ENCODE peak calls at places on chromosomes 7 and 10, in six cellular contexts. T is stimulated activated CD4-positive, alpha-beta T cell treated with anti-CD3 and anti-CD28 coated beads, TNF-alpha, amount 100 ng/mL, for 4 hours; Y is cardiac fibroblast; Q is ELF-1; J is amniotic epithelial cell; O is memory B cell. U is an unnamed sample.

GRCh38 chr7:16223963-16224707 is 197.2 kb downstream of the CRPPA start:
- DNase-seq in T (no peak), Y (no peak), Q (no peak), J (no peak), O (no peak), U (peak)

GRCh38 chr10:77581738-77582137 is 55.9 kb downstream of the KCNMA1 start:
- DNase-seq in T (no peak), Y (no peak), Q (no peak), J (no peak), O (no peak), U (no peak)

GRCh38 chr7:97064972-97065587 is 40.4 kb upstream of the DLX5 start:
- DNase-seq in T (no peak), Y (peak), Q (peak), J (peak), O (peak), U (peak)

GRCh38 chr10:70255329-70256299 is 22.4 kb upstream of the PPA1 start:
- DNase-seq in T (no peak), Y (peak), Q (peak), J (peak), O (no peak), U (peak)

GRCh38 chr10:113557389-113558321 is 4.8 kb downstream of the HABP2 start:
- DNase-seq in T (no peak), Y (peak), Q (peak), J (peak), O (no peak), U (peak)

GRCh38 chr10:93346712-93347111 is 135.4 kb downstream of the MYOF start:
- DNase-seq in T (no peak), Y (peak), Q (no peak), J (no peak), O (no peak), U (peak)

GRCh38 chr7:48841750-48842149 is 82.6 kb upstream of the CDC14C start:
- DNase-seq in T (no peak), Y (no peak), Q (no peak), J (no peak), O (no peak), U (no peak)

GRCh38 chr7:96561892-96562291 is 147.8 kb downstream of the SEM1 start:
- DNase-seq in T (no peak), Y (no peak), Q (no peak), J (no peak), O (no peak), U (no peak)

GRCh38 chr7:24665564-24666294 is 91.5 kb downstream of the GSDME start:
- DNase-seq in T (peak), Y (peak), Q (peak), J (peak), O (peak), U (peak)

GRCh38 chr7:50304911-50305621 is 550 bp downstream of the IKZF1 start:
- DNase-seq in T (no peak), Y (no peak), Q (peak), J (no peak), O (peak), U (no peak)

GRCh38 chr7:101941481-101942383 is 124.3 kb downstream of the CUX1 start:
- DNase-seq in T (no peak), Y (peak), Q (peak), J (peak), O (no peak), U (no peak)

GRCh38 chr7:87624628-87625027 is 3.6 kb upstream of the RUNDC3B start:
- DNase-seq in T (no peak), Y (no peak), Q (no peak), J (no peak), O (no peak), U (no peak)

GRCh38 chr10:92076722-92077121 is 153.2 kb downstream of the BTAF1 start:
- DNase-seq in T (no peak), Y (no peak), Q (no peak), J (no peak), O (no peak), U (no peak)

GRCh38 chr7:92783260-92783911 is 53.0 kb downstream of the CDK6 start:
- DNase-seq in T (no peak), Y (no peak), Q (no peak), J (no peak), O (no peak), U (no peak)